ENCODE peak calls at places on chromosomes 12 and 14, in ten cellular contexts. L is GF-D8; N is adipocyte; V is germinal center; H is HTR-8/SVneo; P is nephron progenitor cell; A is neuronal stem cell; M is NCI-H2081; F is stimulated activated CD4-positive, alpha-beta T cell treated with anti-CD3 and anti-CD28 coated beads, Interleukin-12 subunit alpha, Interleukin-12 subunit beta, amount 100 ng/mL, for 48 hours; Y is kidney epithelial cell. X is an unnamed sample.
A peak's percentile ranks its signal among the peaks of the same experiment; 100 is the strongest.

GRCh38 chr12:32891956-32892355 is 4.6 kb downstream of the PKP2 start:
- DNase-seq in N (no peak), A (peak; percentile 40), H (peak; percentile 52), F (no peak), L (no peak), Y (no peak), M (no peak), P (peak; percentile 24), V (no peak), X (peak; percentile 75)

GRCh38 chr12:55072093-55072492 is 52.3 kb downstream of the NEUROD4 start:
- DNase-seq in A (no peak), Y (no peak), N (no peak), F (peak; percentile 63), L (no peak), P (peak; percentile 27), V (peak; percentile 50), M (no peak), H (no peak), X (peak; percentile 23)

GRCh38 chr12:2395352-2395977 is 342.7 kb downstream of the CACNA1C start:
- DNase-seq in M (peak; percentile 25), H (peak; percentile 74), L (no peak), A (peak; percentile 64), V (peak; percentile 50), F (peak; percentile 4), P (peak; percentile 79), Y (no peak), N (peak; percentile 72), X (peak; percentile 29)

GRCh38 chr12:90959538-90960139 is 4.7 kb upstream of the CCER1 start:
- DNase-seq in H (peak; percentile 35), A (peak; percentile 23), L (no peak), P (peak; percentile 18), Y (no peak), F (no peak), V (peak; percentile 9), N (peak; percentile 84), M (peak; percentile 35), X (peak; percentile 26)

GRCh38 chr14:49250109-49250508 is 336.1 kb downstream of the RPS29 start:
- DNase-seq in A (no peak), M (no peak), N (no peak), H (peak; percentile 18), Y (no peak), F (no peak), V (no peak), P (no peak), L (no peak), X (no peak)

GRCh38 chr12:106120578-106121105 is 18.1 kb downstream of the NUAK1 start:
- DNase-seq in A (no peak), M (no peak), Y (no peak), L (no peak), V (no peak), H (no peak), N (no peak), P (no peak), F (no peak), X (peak; percentile 84)

GRCh38 chr12:57845478-57846284 is 848 bp downstream of the CTDSP2 start:
- DNase-seq in P (peak; percentile 79), Y (no peak), L (no peak), M (peak; percentile 44), F (peak; percentile 32), H (peak; percentile 31), N (peak; percentile 56), A (no peak), V (peak; percentile 73), X (peak; percentile 90)

GRCh38 chr14:36659010-36659821 is 2.4 kb upstream of the PAX9 start:
- DNase-seq in V (no peak), H (no peak), M (no peak), N (peak; percentile 53), F (no peak), Y (no peak), P (peak; percentile 26), A (no peak), L (no peak), X (no peak)

GRCh38 chr14:28596336-28596735 is 170.3 kb upstream of the FOXG1 start:
- DNase-seq in N (peak; percentile 71), F (no peak), V (no peak), P (no peak), A (no peak), Y (no peak), L (no peak), M (no peak), H (no peak), X (no peak)

GRCh38 chr14:63542231-63542999 is 762 bp downstream of the PPP2R5E start:
- DNase-seq in A (peak; percentile 39), L (no peak), M (peak; percentile 5), H (peak; percentile 81), N (peak; percentile 55), P (peak; percentile 51), V (no peak), Y (no peak), F (no peak), X (no peak)

X was measured in HepG2.